ENCODE peak calls at places on chromosomes 11 and 22, in seven cellular contexts. N is H9, S is trophoblast cell, Y is IMR-90, U is mesendoderm, Q is mesenchymal stem cell, R is H1. M is an unnamed sample.
A peak's percentile ranks its signal among the peaks of the same experiment; 100 is the strongest.

GRCh38 chr11:3153291-3153861 is 11.7 kb downstream of the OSBPL5 start:
- DNase-seq in N (no peak), S (no peak), Y (peak; percentile 97), U (peak; percentile 33), Q (peak; percentile 97), R (no peak), M (no peak)

GRCh38 chr11:3222003-3222855 is 3.6 kb upstream of the MRGPRG start:
- DNase-seq in N (peak; percentile 26), S (no peak), Y (no peak), U (no peak), Q (no peak), R (no peak), M (no peak)

GRCh38 chr11:33944693-33945424 is 53.0 kb upstream of the LMO2 start:
- DNase-seq in N (no peak), S (no peak), Y (no peak), U (peak; percentile 34), Q (no peak), R (no peak), M (no peak)

GRCh38 chr11:79276900-79277299 is 163.9 kb downstream of the TENM4 start:
- DNase-seq in N (no peak), S (no peak), Y (no peak), U (no peak), Q (no peak), R (no peak), M (no peak)

GRCh38 chr11:2791521-2792375 is 92.0 kb upstream of the KCNQ1OT1 start:
- DNase-seq in N (peak; percentile 36), S (no peak), Y (no peak), U (peak; percentile 11), Q (no peak), R (peak; percentile 53), M (no peak)

GRCh38 chr11:126949066-126949945 is 51.3 kb downstream of the KIRREL3 start:
- DNase-seq in N (no peak), S (no peak), Y (peak; percentile 93), U (no peak), Q (no peak), R (no peak), M (no peak)

GRCh38 chr11:78224906-78225420 is 36.2 kb downstream of the USP35 start:
- DNase-seq in N (no peak), S (no peak), Y (no peak), U (no peak), Q (no peak), R (no peak), M (no peak)

GRCh38 chr11:35579557-35580396 is 38.5 kb upstream of the FJX1 start:
- DNase-seq in N (no peak), S (peak; percentile 10), Y (peak; percentile 99), U (peak; percentile 59), Q (peak; percentile 94), R (no peak), M (no peak)

GRCh38 chr11:128784059-128784804 is 82.9 kb downstream of the KCNJ1 start:
- DNase-seq in N (peak; percentile 79), S (no peak), Y (no peak), U (no peak), Q (no peak), R (no peak), M (no peak)

GRCh38 chr22:17085277-17086091 is 684 bp downstream of the IL17RA start:
- DNase-seq in N (no peak), S (no peak), Y (no peak), U (no peak), Q (peak; percentile 40), R (peak; percentile 61), M (no peak)

GRCh38 chr11:83195176-83195531 is 1.6 kb downstream of the ANKRD42 start:
- DNase-seq in N (no peak), S (no peak), Y (peak; percentile 1), U (peak; percentile 46), Q (peak; percentile 41), R (no peak), M (no peak)

GRCh38 chr11:85232559-85232958 is 394.6 kb downstream of the DLG2 start:
- DNase-seq in N (no peak), S (no peak), Y (no peak), U (no peak), Q (no peak), R (no peak), M (no peak)

GRCh38 chr11:95788921-95789505 is 569 bp downstream of the FAM76B start:
- DNase-seq in N (peak; percentile 57), S (peak; percentile 1), Y (peak; percentile 43), U (peak; percentile 84), Q (peak; percentile 77), R (no peak), M (peak; percentile 54)

GRCh38 chr11:128458316-128458715 is 129.0 kb downstream of the ETS1 start:
- DNase-seq in N (no peak), S (no peak), Y (peak; percentile 97), U (no peak), Q (peak; percentile 87), R (no peak), M (no peak)

GRCh38 chr11:117830674-117831351 is 6.3 kb upstream of the FXYD2 start:
- DNase-seq in N (peak; percentile 21), S (no peak), Y (no peak), U (no peak), Q (no peak), R (peak; percentile 41), M (no peak)

GRCh38 chr22:29716814-29717213 is 3.0 kb upstream of the CABP7 start:
- DNase-seq in N (peak; percentile 88), S (peak; percentile 60), Y (peak; percentile 80), U (peak; percentile 90), Q (peak; percentile 81), R (peak; percentile 86), M (peak; percentile 86)

GRCh38 chr11:130636672-130637463 is 188.4 kb downstream of the ADAMTS15 start:
- DNase-seq in N (no peak), S (peak; percentile 74), Y (peak; percentile 92), U (peak; percentile 45), Q (peak; percentile 88), R (no peak), M (no peak)

GRCh38 chr11:68122936-68123539 is 1.9 kb upstream of the CHKA start:
- DNase-seq in N (peak; percentile 54), S (no peak), Y (no peak), U (peak; percentile 80), Q (no peak), R (no peak), M (no peak)

GRCh38 chr11:37364246-37364839 is 766.3 kb upstream of the RAG2 start:
- DNase-seq in N (peak; percentile 64), S (no peak), Y (no peak), U (peak; percentile 76), Q (no peak), R (no peak), M (no peak)

GRCh38 chr11:911031-911889 is 650 bp upstream of the CHID1 start:
- DNase-seq in N (peak; percentile 60), S (no peak), Y (peak; percentile 64), U (peak; percentile 63), Q (peak; percentile 75), R (no peak), M (no peak)

GRCh38 chr11:77127969-77128691 is at the start of gene MYO7A:
- DNase-seq in N (peak; percentile 84), S (peak; percentile 39), Y (peak; percentile 55), U (peak; percentile 57), Q (peak; percentile 89), R (peak; percentile 70), M (peak; percentile 37)

DNA sequence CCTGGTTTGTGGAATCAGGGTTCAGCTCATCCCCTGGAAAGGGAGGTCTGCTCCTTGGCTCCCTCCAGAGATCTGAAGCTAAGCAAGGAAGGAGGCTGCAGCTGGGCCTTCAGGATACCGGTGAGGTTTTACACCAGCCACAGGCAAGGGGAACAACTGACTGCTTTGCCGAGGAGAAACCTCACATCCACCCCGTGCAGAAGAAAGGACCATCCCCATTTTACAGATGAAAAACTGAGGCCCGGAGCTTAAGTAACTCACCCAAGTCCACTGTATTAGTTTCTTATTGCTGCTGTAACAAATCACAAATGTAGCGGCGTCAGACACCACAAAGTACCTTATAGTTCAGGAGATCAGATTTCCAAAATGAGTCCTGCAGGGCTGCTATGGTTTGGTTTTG is 173.7 kb downstream of the MN1 start:
- DNase-seq in N (no peak), S (no peak), Y (no peak), U (no peak), Q (no peak), R (no peak), M (no peak)
- H2AK5ac ChIP-seq in N (no peak overlapping the region), S (no peak overlapping the region), Y (no peak overlapping the region), U (no peak overlapping the region), Q (no peak overlapping the region), R (peak overlapping the region; percentile 72), M (no peak overlapping the region)

DNA sequence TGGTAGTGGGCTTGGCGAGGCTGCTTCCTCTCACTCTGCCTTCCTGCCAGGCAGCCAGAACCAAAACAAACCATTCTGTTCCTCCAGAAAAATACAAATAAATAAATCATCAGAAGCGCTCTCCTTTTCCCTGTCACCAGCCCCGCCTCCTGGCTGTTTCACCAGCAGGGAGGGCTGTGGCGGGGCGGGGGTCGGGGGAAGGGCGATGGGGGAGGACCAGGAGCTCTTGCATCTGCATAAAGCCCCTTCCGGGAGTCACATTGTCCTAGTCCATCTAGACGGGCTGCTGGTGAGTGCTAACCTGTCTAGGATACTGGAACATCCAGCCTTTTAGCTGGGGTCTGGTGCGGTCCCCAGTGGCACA is 20.8 kb downstream of the SHISAL1 start:
- DNase-seq in N (peak; percentile 79), S (no peak), Y (no peak), U (peak; percentile 80), Q (peak; percentile 22), R (no peak), M (no peak)
- H3K4me1 ChIP-seq in N (no peaks in the 10 kb centered on the region), S (no peaks in the 10 kb centered on the region), Y (peaks cover 11% of the 10 kb centered on the region), U (peaks cover 5% of the 10 kb centered on the region), Q (peaks cover 2% of the 10 kb centered on the region), R (peaks cover 16% of the 10 kb centered on the region), M (peaks cover 46% of the 10 kb centered on the region)

GRCh38 chr11:11722246-11722645 is 100.4 kb upstream of the GALNT18 start:
- DNase-seq in N (no peak), S (no peak), Y (no peak), U (no peak), Q (no peak), R (no peak), M (no peak)

GRCh38 chr11:11722861-11723260 is 101.1 kb upstream of the GALNT18 start:
- DNase-seq in N (peak; percentile 37), S (no peak), Y (no peak), U (peak; percentile 10), Q (no peak), R (no peak), M (no peak)

GRCh38 chr11:11725438-11725837 is 103.6 kb upstream of the GALNT18 start:
- DNase-seq in N (no peak), S (no peak), Y (no peak), U (no peak), Q (no peak), R (no peak), M (no peak)

GRCh38 chr11:11728371-11728770 is 106.6 kb upstream of the GALNT18 start:
- DNase-seq in N (no peak), S (no peak), Y (no peak), U (no peak), Q (no peak), R (no peak), M (no peak)

DNA sequence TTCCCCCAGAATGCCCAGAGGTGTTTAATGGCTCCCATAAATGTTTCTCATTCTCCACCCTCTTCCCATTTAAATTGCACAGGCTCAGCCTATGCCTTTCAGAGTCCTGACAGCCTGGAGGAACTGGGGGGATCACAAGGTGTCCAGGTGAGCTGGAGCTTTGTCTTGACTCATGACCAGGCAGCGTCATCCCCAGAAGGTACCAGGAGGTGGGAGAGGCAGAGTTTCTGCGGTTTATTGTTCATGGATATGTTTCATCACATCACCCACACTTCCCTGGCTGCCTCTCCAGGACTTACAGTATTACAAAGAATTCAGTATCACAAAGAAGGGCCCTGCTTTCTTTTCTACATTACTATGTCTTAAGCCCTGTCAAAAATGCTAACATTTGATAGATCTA is 103.2 kb upstream of the GALNT18 start:
- DNase-seq in N (no peak), S (no peak), Y (no peak), U (no peak), Q (no peak), R (no peak), M (no peak)
- H2AK5ac ChIP-seq in N (no peak overlapping the region), S (no peak overlapping the region), Y (no peak overlapping the region), U (no peak overlapping the region), Q (no peak overlapping the region), R (no peak overlapping the region), M (no peak overlapping the region)

GRCh38 chr22:36432592-36433317 is 45.0 kb upstream of the MYH9 start:
- DNase-seq in N (no peak), S (no peak), Y (no peak), U (peak; percentile 76), Q (peak; percentile 66), R (no peak), M (no peak)
- H3K4me1 ChIP-seq in N (no peaks in the 10 kb centered on the region), S (peaks cover 43% of the 10 kb centered on the region), Y (peaks cover 27% of the 10 kb centered on the region), U (peaks cover 14% of the 10 kb centered on the region), Q (peaks cover 42% of the 10 kb centered on the region), R (peaks cover 36% of the 10 kb centered on the region), M (peaks cover 16% of the 10 kb centered on the region)